ENCODE peak calls at places on chromosomes 12 and 14, in nine cellular contexts. One of them, this sample, is unnamed.

GRCh38 chr12:98446060-98446459 is 69.3 kb upstream of the TMPO start:
- DNase-seq in progenitor cell of endocrine pancreas: no peak
- DNase-seq in RWPE2: no peak
- DNase-seq in GF-D8: no peak
- DNase-seq in stimulated activated CD8-positive, alpha-beta memory T cell treated with anti-CD3 and anti-CD28 coated beads, Interleukin-2, amount 100 ng/mL, for 1 hour: no peak
- DNase-seq in activated T-cell treated with anti-CD3 and anti-CD28 coated beads for 1 hour: no peak
- DNase-seq in LoVo: no peak
- DNase-seq in heart right ventricle: no peak
- DNase-seq in HT1080: no peak
- DNase-seq in this sample: no peak

GRCh38 chr12:113239811-113240331 is 18.6 kb downstream of the TPCN1 start:
- DNase-seq in progenitor cell of endocrine pancreas: no peak
- DNase-seq in RWPE2: no peak
- DNase-seq in GF-D8: no peak
- DNase-seq in stimulated activated CD8-positive, alpha-beta memory T cell treated with anti-CD3 and anti-CD28 coated beads, Interleukin-2, amount 100 ng/mL, for 1 hour: no peak
- DNase-seq in activated T-cell treated with anti-CD3 and anti-CD28 coated beads for 1 hour: no peak
- DNase-seq in LoVo: peak
- DNase-seq in heart right ventricle: peak
- DNase-seq in HT1080: no peak
- DNase-seq in this sample: no peak

GRCh38 chr12:116697305-116698130 is 40.4 kb downstream of the SPRING1 start:
- DNase-seq in progenitor cell of endocrine pancreas: no peak
- DNase-seq in RWPE2: no peak
- DNase-seq in GF-D8: no peak
- DNase-seq in stimulated activated CD8-positive, alpha-beta memory T cell treated with anti-CD3 and anti-CD28 coated beads, Interleukin-2, amount 100 ng/mL, for 1 hour: no peak
- DNase-seq in activated T-cell treated with anti-CD3 and anti-CD28 coated beads for 1 hour: no peak
- DNase-seq in LoVo: no peak
- DNase-seq in heart right ventricle: peak
- DNase-seq in HT1080: peak
- DNase-seq in this sample: no peak

GRCh38 chr12:14942532-14942931 is 4.2 kb upstream of the ERP27 start:
- DNase-seq in progenitor cell of endocrine pancreas: no peak
- DNase-seq in RWPE2: no peak
- DNase-seq in GF-D8: no peak
- DNase-seq in stimulated activated CD8-positive, alpha-beta memory T cell treated with anti-CD3 and anti-CD28 coated beads, Interleukin-2, amount 100 ng/mL, for 1 hour: no peak
- DNase-seq in activated T-cell treated with anti-CD3 and anti-CD28 coated beads for 1 hour: no peak
- DNase-seq in LoVo: no peak
- DNase-seq in heart right ventricle: no peak
- DNase-seq in HT1080: no peak
- DNase-seq in this sample: no peak

GRCh38 chr14:36684946-36685345 is 23.3 kb downstream of the PAX9 start:
- DNase-seq in progenitor cell of endocrine pancreas: no peak
- DNase-seq in RWPE2: no peak
- DNase-seq in GF-D8: no peak
- DNase-seq in stimulated activated CD8-positive, alpha-beta memory T cell treated with anti-CD3 and anti-CD28 coated beads, Interleukin-2, amount 100 ng/mL, for 1 hour: no peak
- DNase-seq in activated T-cell treated with anti-CD3 and anti-CD28 coated beads for 1 hour: no peak
- DNase-seq in LoVo: no peak
- DNase-seq in heart right ventricle: no peak
- DNase-seq in HT1080: no peak
- DNase-seq in this sample: no peak

GRCh38 chr14:66000771-66001170 is 485.4 kb upstream of the CCDC196 start:
- DNase-seq in progenitor cell of endocrine pancreas: no peak
- DNase-seq in RWPE2: no peak
- DNase-seq in GF-D8: no peak
- DNase-seq in stimulated activated CD8-positive, alpha-beta memory T cell treated with anti-CD3 and anti-CD28 coated beads, Interleukin-2, amount 100 ng/mL, for 1 hour: no peak
- DNase-seq in activated T-cell treated with anti-CD3 and anti-CD28 coated beads for 1 hour: no peak
- DNase-seq in LoVo: no peak
- DNase-seq in heart right ventricle: no peak
- DNase-seq in HT1080: no peak
- DNase-seq in this sample: no peak

GRCh38 chr12:68960162-68960501 is 27.2 kb upstream of the CPM start:
- DNase-seq in progenitor cell of endocrine pancreas: no peak
- DNase-seq in RWPE2: no peak
- DNase-seq in GF-D8: no peak
- DNase-seq in stimulated activated CD8-positive, alpha-beta memory T cell treated with anti-CD3 and anti-CD28 coated beads, Interleukin-2, amount 100 ng/mL, for 1 hour: no peak
- DNase-seq in activated T-cell treated with anti-CD3 and anti-CD28 coated beads for 1 hour: no peak
- DNase-seq in LoVo: no peak
- DNase-seq in heart right ventricle: no peak
- DNase-seq in HT1080: no peak
- DNase-seq in this sample: no peak

GRCh38 chr14:92937229-92937937 is 14.4 kb downstream of the CHGA start:
- DNase-seq in progenitor cell of endocrine pancreas: no peak
- DNase-seq in RWPE2: no peak
- DNase-seq in GF-D8: no peak
- DNase-seq in stimulated activated CD8-positive, alpha-beta memory T cell treated with anti-CD3 and anti-CD28 coated beads, Interleukin-2, amount 100 ng/mL, for 1 hour: no peak
- DNase-seq in activated T-cell treated with anti-CD3 and anti-CD28 coated beads for 1 hour: no peak
- DNase-seq in LoVo: peak
- DNase-seq in heart right ventricle: no peak
- DNase-seq in HT1080: no peak
- DNase-seq in this sample: no peak

GRCh38 chr14:69943084-69943797 is 64.0 kb downstream of the SMOC1 start:
- DNase-seq in progenitor cell of endocrine pancreas: no peak
- DNase-seq in RWPE2: no peak
- DNase-seq in GF-D8: no peak
- DNase-seq in stimulated activated CD8-positive, alpha-beta memory T cell treated with anti-CD3 and anti-CD28 coated beads, Interleukin-2, amount 100 ng/mL, for 1 hour: no peak
- DNase-seq in activated T-cell treated with anti-CD3 and anti-CD28 coated beads for 1 hour: no peak
- DNase-seq in LoVo: no peak
- DNase-seq in heart right ventricle: no peak
- DNase-seq in HT1080: no peak
- DNase-seq in this sample: no peak

GRCh38 chr12:11563785-11564739 is 85.4 kb upstream of the ETV6 start:
- DNase-seq in progenitor cell of endocrine pancreas: no peak
- DNase-seq in RWPE2: no peak
- DNase-seq in GF-D8: no peak
- DNase-seq in stimulated activated CD8-positive, alpha-beta memory T cell treated with anti-CD3 and anti-CD28 coated beads, Interleukin-2, amount 100 ng/mL, for 1 hour: no peak
- DNase-seq in activated T-cell treated with anti-CD3 and anti-CD28 coated beads for 1 hour: no peak
- DNase-seq in LoVo: no peak
- DNase-seq in heart right ventricle: no peak
- DNase-seq in HT1080: no peak
- DNase-seq in this sample: no peak

GRCh38 chr12:50520345-50520744 is 15.6 kb downstream of the DIP2B start:
- DNase-seq in progenitor cell of endocrine pancreas: no peak
- DNase-seq in RWPE2: no peak
- DNase-seq in GF-D8: no peak
- DNase-seq in stimulated activated CD8-positive, alpha-beta memory T cell treated with anti-CD3 and anti-CD28 coated beads, Interleukin-2, amount 100 ng/mL, for 1 hour: no peak
- DNase-seq in activated T-cell treated with anti-CD3 and anti-CD28 coated beads for 1 hour: no peak
- DNase-seq in LoVo: no peak
- DNase-seq in heart right ventricle: no peak
- DNase-seq in HT1080: no peak
- DNase-seq in this sample: no peak

GRCh38 chr12:66620703-66621102 is 58.2 kb downstream of the GRIP1 start:
- DNase-seq in progenitor cell of endocrine pancreas: no peak
- DNase-seq in RWPE2: no peak
- DNase-seq in GF-D8: no peak
- DNase-seq in stimulated activated CD8-positive, alpha-beta memory T cell treated with anti-CD3 and anti-CD28 coated beads, Interleukin-2, amount 100 ng/mL, for 1 hour: no peak
- DNase-seq in activated T-cell treated with anti-CD3 and anti-CD28 coated beads for 1 hour: no peak
- DNase-seq in LoVo: no peak
- DNase-seq in heart right ventricle: no peak
- DNase-seq in HT1080: peak
- DNase-seq in this sample: no peak

GRCh38 chr14:61183486-61183885 is 97.7 kb downstream of the TMEM30B start:
- DNase-seq in progenitor cell of endocrine pancreas: no peak
- DNase-seq in RWPE2: no peak
- DNase-seq in GF-D8: no peak
- DNase-seq in stimulated activated CD8-positive, alpha-beta memory T cell treated with anti-CD3 and anti-CD28 coated beads, Interleukin-2, amount 100 ng/mL, for 1 hour: no peak
- DNase-seq in activated T-cell treated with anti-CD3 and anti-CD28 coated beads for 1 hour: no peak
- DNase-seq in LoVo: no peak
- DNase-seq in heart right ventricle: no peak
- DNase-seq in HT1080: peak
- DNase-seq in this sample: no peak

GRCh38 chr14:102015045-102015685 is 50.8 kb downstream of the DYNC1H1 start:
- DNase-seq in progenitor cell of endocrine pancreas: no peak
- DNase-seq in RWPE2: no peak
- DNase-seq in GF-D8: no peak
- DNase-seq in stimulated activated CD8-positive, alpha-beta memory T cell treated with anti-CD3 and anti-CD28 coated beads, Interleukin-2, amount 100 ng/mL, for 1 hour: no peak
- DNase-seq in activated T-cell treated with anti-CD3 and anti-CD28 coated beads for 1 hour: no peak
- DNase-seq in LoVo: no peak
- DNase-seq in heart right ventricle: no peak
- DNase-seq in HT1080: no peak
- DNase-seq in this sample: no peak

GRCh38 chr12:122006186-122006926 is 15.3 kb upstream of the BCL7A start:
- DNase-seq in progenitor cell of endocrine pancreas: no peak
- DNase-seq in RWPE2: no peak
- DNase-seq in GF-D8: no peak
- DNase-seq in stimulated activated CD8-positive, alpha-beta memory T cell treated with anti-CD3 and anti-CD28 coated beads, Interleukin-2, amount 100 ng/mL, for 1 hour: no peak
- DNase-seq in activated T-cell treated with anti-CD3 and anti-CD28 coated beads for 1 hour: no peak
- DNase-seq in LoVo: no peak
- DNase-seq in heart right ventricle: no peak
- DNase-seq in HT1080: no peak
- DNase-seq in this sample: peak

GRCh38 chr14:101840649-101841365 is 79.3 kb downstream of the PPP2R5C start:
- DNase-seq in progenitor cell of endocrine pancreas: no peak
- DNase-seq in RWPE2: no peak
- DNase-seq in GF-D8: no peak
- DNase-seq in stimulated activated CD8-positive, alpha-beta memory T cell treated with anti-CD3 and anti-CD28 coated beads, Interleukin-2, amount 100 ng/mL, for 1 hour: no peak
- DNase-seq in activated T-cell treated with anti-CD3 and anti-CD28 coated beads for 1 hour: no peak
- DNase-seq in LoVo: no peak
- DNase-seq in heart right ventricle: no peak
- DNase-seq in HT1080: no peak
- DNase-seq in this sample: no peak

GRCh38 chr12:109664402-109664801 is 49.2 kb upstream of the FAM222A start:
- DNase-seq in progenitor cell of endocrine pancreas: no peak
- DNase-seq in RWPE2: no peak
- DNase-seq in GF-D8: no peak
- DNase-seq in stimulated activated CD8-positive, alpha-beta memory T cell treated with anti-CD3 and anti-CD28 coated beads, Interleukin-2, amount 100 ng/mL, for 1 hour: no peak
- DNase-seq in activated T-cell treated with anti-CD3 and anti-CD28 coated beads for 1 hour: no peak
- DNase-seq in LoVo: no peak
- DNase-seq in heart right ventricle: no peak
- DNase-seq in HT1080: no peak
- DNase-seq in this sample: no peak

GRCh38 chr14:59346796-59347510 is 118.2 kb downstream of the GPR135 start:
- DNase-seq in progenitor cell of endocrine pancreas: no peak
- DNase-seq in RWPE2: no peak
- DNase-seq in GF-D8: no peak
- DNase-seq in stimulated activated CD8-positive, alpha-beta memory T cell treated with anti-CD3 and anti-CD28 coated beads, Interleukin-2, amount 100 ng/mL, for 1 hour: no peak
- DNase-seq in activated T-cell treated with anti-CD3 and anti-CD28 coated beads for 1 hour: no peak
- DNase-seq in LoVo: no peak
- DNase-seq in heart right ventricle: no peak
- DNase-seq in HT1080: no peak
- DNase-seq in this sample: no peak

GRCh38 chr14:52694761-52695480 is 437 bp downstream of the ERO1A start:
- DNase-seq in progenitor cell of endocrine pancreas: peak
- DNase-seq in RWPE2: peak
- DNase-seq in GF-D8: peak
- DNase-seq in stimulated activated CD8-positive, alpha-beta memory T cell treated with anti-CD3 and anti-CD28 coated beads, Interleukin-2, amount 100 ng/mL, for 1 hour: peak
- DNase-seq in activated T-cell treated with anti-CD3 and anti-CD28 coated beads for 1 hour: peak
- DNase-seq in LoVo: peak
- DNase-seq in heart right ventricle: peak
- DNase-seq in HT1080: peak
- DNase-seq in this sample: peak